ENCODE peak calls at places on chromosomes 11 and 22, in six cellular contexts. One of them, this sample, is unnamed. For H3K4me1, the result is how much of the 10 kb centered on the place peaks cover.

GRCh38 chr11:131980878-131981668 is 610.7 kb downstream of the NTM start:
- DNase-seq in neuronal stem cell: no peak
- DNase-seq in IMR-90: no peak
- DNase-seq in H9: no peak
- DNase-seq in H1: no peak
- DNase-seq in mesenchymal stem cell: peak
- DNase-seq in this sample: no peak

GRCh38 chr11:77147668-77148321 is 19.7 kb downstream of the MYO7A start:
- DNase-seq in neuronal stem cell: no peak
- DNase-seq in mesenchymal stem cell: no peak
- DNase-seq in IMR-90: no peak
- DNase-seq in H1: peak
- DNase-seq in H9: peak
- DNase-seq in this sample: no peak

GRCh38 chr11:15816270-15816871 is 540.0 kb downstream of the SOX6 start:
- DNase-seq in neuronal stem cell: no peak
- DNase-seq in IMR-90: peak
- DNase-seq in H9: no peak
- DNase-seq in H1: no peak
- DNase-seq in mesenchymal stem cell: peak
- DNase-seq in this sample: peak

GRCh38 chr22:41521166-41521565 is 23.1 kb downstream of the POLR3H start:
- DNase-seq in mesenchymal stem cell: no peak
- DNase-seq in H1: no peak
- DNase-seq in neuronal stem cell: no peak
- DNase-seq in H9: no peak
- DNase-seq in IMR-90: no peak
- DNase-seq in this sample: no peak

GRCh38 chr11:76560219-76560618 is 110.3 kb downstream of the LRRC32 start:
- DNase-seq in H1: no peak
- DNase-seq in neuronal stem cell: no peak
- DNase-seq in H9: no peak
- DNase-seq in mesenchymal stem cell: peak
- DNase-seq in IMR-90: no peak
- DNase-seq in this sample: peak

GRCh38 chr22:41636467-41636866 is 15.4 kb downstream of the XRCC6 start:
- DNase-seq in H9: no peak
- DNase-seq in H1: no peak
- DNase-seq in mesenchymal stem cell: no peak
- DNase-seq in IMR-90: peak
- DNase-seq in neuronal stem cell: no peak
- DNase-seq in this sample: no peak

GRCh38 chr11:113567097-113567496 is 91.9 kb upstream of the DRD2 start:
- DNase-seq in H9: no peak
- DNase-seq in neuronal stem cell: no peak
- DNase-seq in H1: no peak
- DNase-seq in mesenchymal stem cell: no peak
- DNase-seq in IMR-90: no peak
- DNase-seq in this sample: no peak

GRCh38 chr11:114110948-114111347 is 51.4 kb downstream of the ZBTB16 start:
- DNase-seq in H9: no peak
- DNase-seq in mesenchymal stem cell: peak
- DNase-seq in neuronal stem cell: no peak
- DNase-seq in IMR-90: no peak
- DNase-seq in H1: no peak
- DNase-seq in this sample: no peak

GRCh38 chr11:28090052-28090749 is 17.8 kb downstream of the KIF18A start:
- DNase-seq in H1: no peak
- DNase-seq in IMR-90: peak
- DNase-seq in mesenchymal stem cell: peak
- DNase-seq in neuronal stem cell: no peak
- DNase-seq in H9: no peak
- DNase-seq in this sample: no peak

GRCh38 chr11:83092488-83093384 is 21.0 kb upstream of the RAB30 start:
- DNase-seq in neuronal stem cell: no peak
- DNase-seq in H9: no peak
- DNase-seq in H1: no peak
- DNase-seq in mesenchymal stem cell: peak
- DNase-seq in IMR-90: peak
- DNase-seq in this sample: peak

GRCh38 chr11:334264-335033 is 13.8 kb upstream of the IFITM3 start:
- DNase-seq in IMR-90: no peak
- DNase-seq in H1: no peak
- DNase-seq in mesenchymal stem cell: peak
- DNase-seq in neuronal stem cell: no peak
- DNase-seq in H9: peak
- DNase-seq in this sample: peak

GRCh38 chr11:66313321-66314185 is 3.3 kb downstream of the CD248 start:
- DNase-seq in H1: no peak
- DNase-seq in IMR-90: peak
- DNase-seq in neuronal stem cell: peak
- DNase-seq in H9: peak
- DNase-seq in mesenchymal stem cell: peak
- DNase-seq in this sample: no peak

GRCh38 chr11:58922475-58922874 is 16.8 kb upstream of the GLYATL1 start:
- DNase-seq in IMR-90: no peak
- DNase-seq in neuronal stem cell: no peak
- DNase-seq in H1: no peak
- DNase-seq in H9: no peak
- DNase-seq in mesenchymal stem cell: no peak
- DNase-seq in this sample: no peak

GRCh38 chr11:22666320-22666699 is at the start of gene GAS2:
- DNase-seq in mesenchymal stem cell: peak
- DNase-seq in H1: no peak
- DNase-seq in H9: no peak
- DNase-seq in IMR-90: peak
- DNase-seq in neuronal stem cell: no peak
- DNase-seq in this sample: no peak

GRCh38 chr22:29308148-29308790 is 1.8 kb downstream of the GAS2L1 start:
- DNase-seq in neuronal stem cell: no peak
- DNase-seq in H1: no peak
- DNase-seq in IMR-90: no peak
- DNase-seq in H9: no peak
- DNase-seq in mesenchymal stem cell: no peak
- DNase-seq in this sample: no peak

GRCh38 chr11:66956689-66957290 is 1.4 kb downstream of the PC start:
- DNase-seq in H9: peak
- DNase-seq in mesenchymal stem cell: peak
- DNase-seq in IMR-90: peak
- DNase-seq in neuronal stem cell: no peak
- DNase-seq in H1: no peak
- DNase-seq in this sample: peak

GRCh38 chr22:20990184-20991180 is 8.4 kb downstream of the LZTR1 start:
- DNase-seq in neuronal stem cell: no peak
- DNase-seq in IMR-90: no peak
- DNase-seq in H1: no peak
- DNase-seq in H9: no peak
- DNase-seq in mesenchymal stem cell: no peak
- DNase-seq in this sample: no peak

GRCh38 chr11:93614111-93614784 is 47.2 kb upstream of the CEP295 start:
- DNase-seq in IMR-90: no peak
- DNase-seq in neuronal stem cell: no peak
- DNase-seq in mesenchymal stem cell: no peak
- DNase-seq in H1: no peak
- DNase-seq in H9: peak
- DNase-seq in this sample: peak

GRCh38 chr11:72641900-72642814 is 32.1 kb downstream of the PDE2A start:
- DNase-seq in H9: peak
- DNase-seq in mesenchymal stem cell: peak
- DNase-seq in IMR-90: no peak
- DNase-seq in neuronal stem cell: no peak
- DNase-seq in H1: no peak
- DNase-seq in this sample: peak

GRCh38 chr11:78576549-78577097 is 2.0 kb upstream of the NARS2 start:
- DNase-seq in mesenchymal stem cell: no peak
- DNase-seq in IMR-90: no peak
- DNase-seq in neuronal stem cell: no peak
- DNase-seq in H1: no peak
- DNase-seq in H9: no peak
- DNase-seq in this sample: no peak

GRCh38 chr22:23400286-23400981 is 179.7 kb downstream of the IGLL1 start:
- DNase-seq in H9: no peak
- DNase-seq in IMR-90: no peak
- DNase-seq in mesenchymal stem cell: no peak
- DNase-seq in neuronal stem cell: no peak
- DNase-seq in H1: no peak
- DNase-seq in this sample: no peak

DNA sequence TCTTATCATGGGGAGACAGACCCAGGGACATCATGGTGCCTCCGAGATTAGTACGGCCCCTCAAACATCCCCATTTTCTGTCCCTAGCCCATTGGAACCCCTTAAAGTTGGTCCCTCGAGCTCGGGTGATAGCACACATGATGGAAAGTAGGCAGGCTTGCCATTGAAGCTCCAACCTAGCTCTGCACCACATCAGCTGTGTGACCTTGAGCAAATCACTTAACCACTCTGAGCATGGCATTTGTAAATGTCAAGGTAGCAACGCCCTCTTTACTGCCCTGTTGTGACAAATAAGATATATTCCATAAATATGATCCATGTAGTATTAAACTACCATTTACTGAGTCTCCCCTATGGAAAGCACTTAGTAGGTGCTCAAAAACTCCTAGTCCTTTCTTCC is 61.1 kb downstream of the MIAT start:
- DNase-seq in mesenchymal stem cell: no peak
- DNase-seq in neuronal stem cell: no peak
- DNase-seq in IMR-90: no peak
- DNase-seq in H9: no peak
- DNase-seq in H1: no peak
- DNase-seq in this sample: no peak
- H3K4me1 ChIP-seq in mesenchymal stem cell: under half
- H3K4me1 ChIP-seq in neuronal stem cell: under half
- H3K4me1 ChIP-seq in IMR-90: under half
- H3K4me1 ChIP-seq in H9: under half
- H3K4me1 ChIP-seq in H1: under half
- H3K4me1 ChIP-seq in this sample: under half

DNA sequence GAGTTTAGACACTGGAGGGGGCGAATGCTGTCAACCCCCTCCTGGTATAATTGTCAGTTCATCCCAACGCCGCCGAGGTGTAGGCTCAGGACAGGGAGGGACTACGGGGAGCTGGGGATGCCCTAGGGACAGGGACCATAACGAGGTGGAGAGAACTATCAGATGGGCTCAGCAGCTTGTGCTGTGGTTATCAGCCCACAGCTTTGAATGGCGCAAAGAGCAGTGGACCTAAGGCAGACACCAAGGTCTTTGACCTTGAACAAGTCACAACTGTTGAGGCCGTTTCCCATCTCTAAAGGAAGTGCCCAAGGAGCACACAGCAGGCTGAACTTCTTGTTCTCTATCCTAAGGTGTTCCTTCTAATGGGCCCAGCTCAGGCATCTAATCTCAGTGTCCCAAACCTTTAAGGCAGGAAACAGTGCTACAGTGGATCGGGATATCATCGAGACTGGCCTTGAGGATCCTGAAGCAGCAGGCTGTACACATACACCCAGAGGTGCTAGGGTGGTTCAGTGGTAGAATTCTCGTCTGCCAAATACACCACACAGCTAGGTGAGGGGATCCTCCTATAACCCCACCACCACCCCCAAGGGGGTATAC is 993 bp upstream of the TUT1 start:
- DNase-seq in neuronal stem cell: no peak
- DNase-seq in H1: no peak
- DNase-seq in IMR-90: no peak
- DNase-seq in mesenchymal stem cell: no peak
- DNase-seq in H9: no peak
- DNase-seq in this sample: no peak
- H3K23ac ChIP-seq in neuronal stem cell: no peak
- H3K23ac ChIP-seq in H1: no peak
- H3K23ac ChIP-seq in IMR-90: peak
- H3K23ac ChIP-seq in mesenchymal stem cell: no peak
- H3K23ac ChIP-seq in H9: no peak
- H3K23ac ChIP-seq in this sample: no peak

DNA sequence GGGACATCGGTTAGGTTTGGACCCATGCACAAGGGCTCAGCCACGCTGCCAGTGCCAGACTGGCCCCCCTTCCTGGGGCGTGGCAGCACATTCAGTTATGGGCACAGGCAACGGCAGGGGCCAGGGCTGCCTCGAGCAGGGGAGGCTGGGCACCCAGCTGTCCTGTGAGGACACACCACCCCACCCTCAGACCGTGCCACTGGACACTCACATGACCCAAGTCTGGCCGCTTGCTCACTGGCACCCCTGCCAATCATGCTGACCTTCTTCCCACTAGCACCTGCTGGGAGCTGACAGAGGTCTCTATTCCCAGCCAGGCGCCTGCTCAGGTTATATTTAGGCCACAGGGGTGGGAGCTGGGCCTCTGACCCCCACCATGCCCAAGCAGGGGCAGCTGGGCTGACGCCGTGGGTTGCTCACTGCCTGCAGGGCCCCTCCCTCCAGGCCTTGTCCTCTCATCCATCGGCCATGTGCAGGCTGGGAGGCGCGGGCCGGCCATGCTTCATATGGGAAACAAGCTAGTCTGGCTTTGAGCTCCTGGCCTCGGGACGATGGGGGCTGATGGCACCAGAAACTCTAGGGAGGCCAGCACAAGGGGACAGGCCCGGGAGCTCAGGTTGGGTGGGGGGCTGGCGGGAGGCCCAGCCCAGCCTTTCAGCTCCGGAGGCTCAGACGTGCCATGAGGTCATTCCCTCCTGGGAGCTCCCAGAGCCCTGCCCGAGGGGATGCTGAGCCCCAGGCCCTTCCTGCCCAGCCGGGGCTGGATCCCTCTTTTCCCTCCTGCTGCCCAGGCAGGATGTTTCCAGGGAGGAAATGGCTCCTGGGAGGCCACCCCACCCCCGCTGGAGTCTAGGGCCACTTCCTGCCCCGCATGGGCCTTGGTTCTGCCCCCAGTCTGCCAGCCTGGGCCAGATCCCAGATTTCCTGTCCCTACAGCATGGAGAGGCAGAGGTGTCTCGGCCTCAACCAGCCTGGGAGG is 15.1 kb upstream of the TBX1 start:
- DNase-seq in H1: no peak
- DNase-seq in neuronal stem cell: no peak
- DNase-seq in IMR-90: no peak
- DNase-seq in H9: no peak
- DNase-seq in mesenchymal stem cell: no peak
- DNase-seq in this sample: no peak
- H2AFZ ChIP-seq in H1: no peak
- H2AFZ ChIP-seq in neuronal stem cell: peak
- H2AFZ ChIP-seq in IMR-90: peak
- H2AFZ ChIP-seq in H9: no peak
- H2AFZ ChIP-seq in mesenchymal stem cell: no peak
- H2AFZ ChIP-seq in this sample: peak

GRCh38 chr11:46692450-46692849 is 8.0 kb downstream of the ARHGAP1 start:
- DNase-seq in neuronal stem cell: no peak
- DNase-seq in IMR-90: no peak
- DNase-seq in H1: no peak
- DNase-seq in mesenchymal stem cell: no peak
- DNase-seq in H9: no peak
- DNase-seq in this sample: peak

GRCh38 chr11:46686886-46687810 is 13.3 kb downstream of the ARHGAP1 start:
- DNase-seq in H9: no peak
- DNase-seq in mesenchymal stem cell: no peak
- DNase-seq in IMR-90: peak
- DNase-seq in neuronal stem cell: no peak
- DNase-seq in H1: no peak
- DNase-seq in this sample: peak

GRCh38 chr11:46694095-46694494 is 6.3 kb downstream of the ARHGAP1 start:
- DNase-seq in H9: no peak
- DNase-seq in mesenchymal stem cell: no peak
- DNase-seq in H1: no peak
- DNase-seq in neuronal stem cell: no peak
- DNase-seq in IMR-90: no peak
- DNase-seq in this sample: no peak

GRCh38 chr11:46693597-46694012 is 6.8 kb downstream of the ARHGAP1 start:
- DNase-seq in mesenchymal stem cell: peak
- DNase-seq in H9: no peak
- DNase-seq in H1: no peak
- DNase-seq in IMR-90: peak
- DNase-seq in neuronal stem cell: no peak
- DNase-seq in this sample: peak

GRCh38 chr11:46690702-46691101 is 9.7 kb downstream of the ARHGAP1 start:
- DNase-seq in neuronal stem cell: no peak
- DNase-seq in H9: no peak
- DNase-seq in IMR-90: no peak
- DNase-seq in H1: no peak
- DNase-seq in mesenchymal stem cell: no peak
- DNase-seq in this sample: no peak
- H3K4me1 ChIP-seq in neuronal stem cell: under half
- H3K4me1 ChIP-seq in H9: under half
- H3K4me1 ChIP-seq in IMR-90: under half
- H3K4me1 ChIP-seq in H1: under half
- H3K4me1 ChIP-seq in mesenchymal stem cell: under half
- H3K4me1 ChIP-seq in this sample: under half

This sample was measured in trophoblast cell.